ENCODE peak calls at places on chromosomes 13 and 19, in nine cellular contexts. W, D, A, P, R, X, J, B and T are unnamed samples.

GRCh38 chr19:33668968-33669367 is 47.2 kb downstream of the CHST8 start:
- DNase-seq in X (no peak), A (no peak), W (no peak), P (no peak), J (no peak), D (no peak), R (no peak), B (no peak), T (peak)

GRCh38 chr19:588093-588742 is 1.5 kb upstream of the HCN2 start:
- DNase-seq in A (peak), X (peak), B (peak), P (peak), W (peak), J (peak), D (peak), R (peak), T (no peak)

GRCh38 chr19:30459859-30460258 is 87.7 kb downstream of the ZNF536 start:
- DNase-seq in X (no peak), P (no peak), R (no peak), W (no peak), A (no peak), B (no peak), D (no peak), J (no peak), T (no peak)

GRCh38 chr13:40875583-40875982 is 86.2 kb downstream of the SLC25A15 start:
- DNase-seq in P (no peak), J (no peak), W (no peak), B (no peak), R (no peak), A (no peak), D (no peak), X (no peak), T (no peak)

GRCh38 chr13:105196052-105196451 is 1339.4 kb downstream of the EFNB2 start:
- DNase-seq in R (peak), X (no peak), B (no peak), D (no peak), W (no peak), J (no peak), A (no peak), P (peak), T (no peak)

GRCh38 chr19:15194938-15195337 is 5.9 kb downstream of the NOTCH3 start:
- DNase-seq in W (peak), A (no peak), B (no peak), D (no peak), P (peak), J (no peak), R (peak), X (no peak), T (no peak)

GRCh38 chr19:42352216-42352892 is 26.9 kb downstream of the MEGF8 start:
- DNase-seq in B (no peak), J (no peak), D (no peak), W (peak), P (no peak), A (no peak), R (peak), X (no peak), T (no peak)

GRCh38 chr19:2291185-2291751 is 9.3 kb upstream of the PEAK3 start:
- DNase-seq in D (no peak), A (no peak), J (no peak), R (no peak), B (no peak), X (no peak), W (no peak), P (no peak), T (no peak)

GRCh38 chr13:29994911-29995601 is 144.6 kb upstream of the UBL3 start:
- DNase-seq in R (no peak), A (no peak), D (no peak), B (no peak), W (no peak), J (no peak), X (no peak), P (no peak), T (no peak)

GRCh38 chr19:35673121-35673804 is 6.9 kb downstream of the UPK1A start:
- DNase-seq in R (peak), W (no peak), B (peak), J (no peak), P (peak), D (peak), A (peak), X (no peak), T (no peak)

GRCh38 chr19:17138937-17139598 is 63.5 kb downstream of the MYO9B start:
- DNase-seq in W (no peak), D (peak), R (no peak), J (no peak), P (no peak), B (no peak), A (no peak), X (no peak), T (no peak)

GRCh38 chr19:12984143-12984627 is 11.1 kb upstream of the NFIX start:
- DNase-seq in X (no peak), D (no peak), W (no peak), A (no peak), P (no peak), B (no peak), R (no peak), J (no peak), T (no peak)

GRCh38 chr13:82627183-82627582 is 1255.1 kb downstream of the SLITRK1 start:
- DNase-seq in X (no peak), P (peak), W (no peak), A (no peak), D (no peak), J (no peak), B (no peak), R (peak), T (no peak)

GRCh38 chr13:44199627-44200207 is 173.9 kb upstream of the SERP2 start:
- DNase-seq in A (no peak), R (no peak), J (no peak), P (no peak), W (no peak), B (no peak), X (no peak), D (peak), T (no peak)

GRCh38 chr19:8517551-8518442 is 3.8 kb upstream of the ZNF414 start:
- DNase-seq in P (no peak), R (no peak), D (no peak), X (no peak), A (peak), W (no peak), J (peak), B (no peak), T (no peak)

GRCh38 chr19:16260160-16260793 is 62.6 kb downstream of the AP1M1 start:
- DNase-seq in J (no peak), B (no peak), W (no peak), P (no peak), D (no peak), X (no peak), A (no peak), R (no peak), T (no peak)

GRCh38 chr19:15285896-15286591 is 46.3 kb downstream of the BRD4 start:
- DNase-seq in W (no peak), J (no peak), A (no peak), B (no peak), P (no peak), R (no peak), X (no peak), D (no peak), T (no peak)

GRCh38 chr13:48551329-48551728 is 18.4 kb upstream of the RCBTB2 start:
- DNase-seq in P (no peak), R (no peak), D (no peak), X (no peak), B (no peak), W (no peak), A (no peak), J (no peak), T (no peak)

GRCh38 chr19:35013820-35014754 is 14.0 kb downstream of the GRAMD1A start:
- DNase-seq in P (no peak), B (no peak), A (peak), X (no peak), R (no peak), J (peak), D (no peak), W (no peak), T (no peak)

GRCh38 chr13:85379433-85379832 is 419.8 kb downstream of the SLITRK6 start:
- DNase-seq in P (peak), R (no peak), D (no peak), B (no peak), X (no peak), A (no peak), W (no peak), J (no peak), T (no peak)

GRCh38 chr13:98371624-98372023 is 194.6 kb upstream of the RNF113B start:
- DNase-seq in P (no peak), X (no peak), B (no peak), D (no peak), R (no peak), J (no peak), A (no peak), W (no peak), T (no peak)

GRCh38 chr13:43785166-43785680 is 1.5 kb downstream of the ENOX1 start:
- DNase-seq in J (no peak), R (no peak), B (no peak), P (no peak), X (no peak), D (no peak), W (no peak), A (no peak), T (no peak)

GRCh38 chr13:90420683-90421082 is 926.8 kb upstream of the MIR17HG start:
- DNase-seq in P (no peak), D (no peak), A (no peak), R (no peak), B (no peak), W (no peak), X (no peak), J (no peak), T (no peak)

GRCh38 chr19:6215701-6216235 is 64.0 kb downstream of the MLLT1 start:
- DNase-seq in X (no peak), J (no peak), P (no peak), R (no peak), B (no peak), A (no peak), D (no peak), W (no peak), T (no peak)

GRCh38 chr13:80742027-80742426 is 401.1 kb upstream of the SPRY2 start:
- DNase-seq in W (no peak), P (no peak), J (peak), X (no peak), A (no peak), D (no peak), R (no peak), B (no peak), T (no peak)